ENCODE peak calls at places on chromosomes 1 and 21, in nine cellular contexts. R is adrenal gland; G is activated B cell treated with CpG ODN at 0.5 μM for 24 hours; K is CD8-positive, alpha-beta T cell; Q is A549; V is fibroblast of lung; Z is colonic mucosa; C is stomach; F is cardiac fibroblast. Y is an unnamed sample.

GRCh38 chr1:14339288-14339687 is 259.2 kb upstream of the KAZN start:
- DNase-seq in R (no peak), G (no peak), K (no peak), Q (no peak), V (no peak), Z (no peak), C (no peak), F (no peak), Y (no peak)

GRCh38 chr1:41708332-41708731 is 210.4 kb downstream of the HIVEP3 start:
- DNase-seq in R (no peak), G (peak), K (no peak), Q (no peak), V (no peak), Z (no peak), C (no peak), F (no peak), Y (no peak)

GRCh38 chr1:107183011-107183410 is 42.2 kb downstream of the NTNG1 start:
- DNase-seq in R (no peak), G (no peak), K (no peak), Q (no peak), V (no peak), Z (no peak), C (no peak), F (no peak), Y (no peak)

GRCh38 chr1:228807904-228808487 is 72.7 kb downstream of the RHOU start:
- DNase-seq in R (no peak), G (no peak), K (no peak), Q (no peak), V (no peak), Z (no peak), C (no peak), F (no peak), Y (no peak)

GRCh38 chr21:26148071-26148470 is 22.5 kb downstream of the APP start:
- DNase-seq in R (peak), G (no peak), K (no peak), Q (peak), V (no peak), Z (no peak), C (no peak), F (peak), Y (no peak)

GRCh38 chr1:189616893-189617292 is 860.8 kb downstream of the BRINP3 start:
- DNase-seq in R (peak), G (no peak), K (no peak), Q (peak), V (peak), Z (no peak), C (no peak), F (peak), Y (no peak)

GRCh38 chr1:232627645-232628334 is 2.1 kb downstream of the SIPA1L2 start:
- DNase-seq in R (no peak), G (no peak), K (no peak), Q (peak), V (peak), Z (peak), C (no peak), F (peak), Y (no peak)

GRCh38 chr1:107991371-107992066 is 26.5 kb upstream of the VAV3 start:
- DNase-seq in R (no peak), G (no peak), K (no peak), Q (no peak), V (peak), Z (no peak), C (no peak), F (peak), Y (no peak)

GRCh38 chr1:168287237-168287664 is 6.6 kb downstream of the TBX19 start:
- DNase-seq in R (no peak), G (no peak), K (no peak), Q (no peak), V (peak), Z (no peak), C (no peak), F (peak), Y (no peak)

GRCh38 chr1:17168480-17168878 is 36.4 kb upstream of the PADI1 start:
- DNase-seq in R (no peak), G (no peak), K (no peak), Q (no peak), V (peak), Z (no peak), C (no peak), F (peak), Y (no peak)

GRCh38 chr1:201754353-201754752 is 74.6 kb upstream of the IPO9 start:
- DNase-seq in R (no peak), G (no peak), K (no peak), Q (no peak), V (no peak), Z (no peak), C (no peak), F (peak), Y (no peak)

GRCh38 chr1:227786673-227787512 is 28.6 kb upstream of the PRSS38 start:
- DNase-seq in R (no peak), G (no peak), K (no peak), Q (no peak), V (no peak), Z (peak), C (peak), F (no peak), Y (peak)

GRCh38 chr1:198462365-198463025 is 78.0 kb downstream of the ATP6V1G3 start:
- DNase-seq in R (no peak), G (no peak), K (no peak), Q (no peak), V (peak), Z (no peak), C (no peak), F (peak), Y (no peak)

GRCh38 chr1:97348599-97349265 is 572.1 kb downstream of the DPYD start:
- DNase-seq in R (no peak), G (no peak), K (no peak), Q (no peak), V (no peak), Z (no peak), C (no peak), F (peak), Y (no peak)

GRCh38 chr1:230820568-230820967 is 47.8 kb downstream of the C1orf198 start:
- DNase-seq in R (no peak), G (no peak), K (no peak), Q (no peak), V (no peak), Z (no peak), C (no peak), F (no peak), Y (peak)

GRCh38 chr1:66302184-66302742 is 231.7 kb upstream of the SGIP1 start:
- DNase-seq in R (no peak), G (no peak), K (no peak), Q (no peak), V (no peak), Z (no peak), C (no peak), F (no peak), Y (no peak)

DNA sequence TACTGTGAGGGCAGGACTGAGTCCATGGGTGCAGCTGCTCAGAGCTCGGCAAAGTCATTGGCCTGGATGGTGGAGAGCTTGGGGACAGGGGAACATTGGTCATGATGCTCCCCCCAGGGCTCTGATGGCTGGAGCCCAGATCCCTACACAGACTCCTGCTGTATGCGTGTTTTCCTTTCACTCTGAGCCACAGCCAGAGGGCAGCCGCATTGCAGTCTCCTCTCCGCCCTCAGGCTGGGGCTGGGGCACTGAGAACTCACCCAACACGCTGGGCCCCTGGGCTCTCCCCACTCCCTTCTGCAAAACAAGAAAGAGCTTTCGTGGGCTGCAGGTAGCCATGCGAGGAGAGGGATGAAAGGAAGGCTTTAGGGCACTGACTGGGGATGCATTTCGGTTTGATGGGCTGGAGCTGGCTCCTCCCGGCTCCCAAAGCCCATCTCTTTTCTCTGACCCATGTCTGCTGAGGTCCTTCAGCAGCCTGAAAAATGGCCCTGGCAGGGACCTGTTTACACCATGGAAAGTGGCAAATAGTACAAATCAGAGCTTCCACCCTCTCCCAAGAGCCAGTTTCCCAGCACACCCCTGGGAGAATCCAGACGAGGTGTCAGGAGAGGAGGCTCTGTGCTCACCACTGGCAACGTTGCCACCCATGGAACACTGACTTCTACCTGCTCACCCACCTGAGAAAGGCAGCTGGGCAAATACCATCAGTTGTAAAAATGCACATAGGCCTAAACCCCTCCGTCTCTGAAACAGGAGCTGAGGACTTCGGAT is 43.9 kb downstream of the CAPN2 start:
- DNase-seq in R (no peak), G (no peak), K (no peak), Q (no peak), V (no peak), Z (no peak), C (no peak), F (no peak), Y (no peak)
- TF ChIP-seq CTCF in R (no peak), G (no peak), K (no peak), Q (no peak), V (no peak), Z (no peak), C (no peak), F (no peak), Y (no peak)

GRCh38 chr1:225670356-225670755 is 17.4 kb upstream of the ENAH start:
- DNase-seq in R (no peak), G (no peak), K (no peak), Q (no peak), V (no peak), Z (no peak), C (no peak), F (no peak), Y (no peak)

GRCh38 chr1:225660544-225660946 is 7.6 kb upstream of the ENAH start:
- DNase-seq in R (no peak), G (no peak), K (no peak), Q (no peak), V (no peak), Z (no peak), C (no peak), F (no peak), Y (no peak)

GRCh38 chr1:225662155-225662554 is 9.2 kb upstream of the ENAH start:
- DNase-seq in R (no peak), G (no peak), K (no peak), Q (no peak), V (no peak), Z (no peak), C (no peak), F (no peak), Y (no peak)

GRCh38 chr1:225668222-225668621 is 15.3 kb upstream of the ENAH start:
- DNase-seq in R (no peak), G (no peak), K (no peak), Q (no peak), V (no peak), Z (no peak), C (no peak), F (no peak), Y (no peak)

GRCh38 chr1:225664762-225665161 is 11.8 kb upstream of the ENAH start:
- DNase-seq in R (no peak), G (no peak), K (no peak), Q (no peak), V (no peak), Z (no peak), C (no peak), F (no peak), Y (no peak)
- TF ChIP-seq CTCF in R (no peak), G (no peak), K (no peak), Q (no peak), V (no peak), Z (no peak), C (no peak), F (no peak), Y (no peak)

GRCh38 chr1:152050886-152051764 is 14.3 kb upstream of the S100A11 start:
- DNase-seq in R (no peak), G (no peak), K (no peak), Q (no peak), V (no peak), Z (no peak), C (no peak), F (peak), Y (no peak)
- TF ChIP-seq CTCF in R (no peak), G (no peak), K (no peak), Q (no peak), V (no peak), Z (no peak), C (no peak), F (no peak), Y (no peak)

DNA sequence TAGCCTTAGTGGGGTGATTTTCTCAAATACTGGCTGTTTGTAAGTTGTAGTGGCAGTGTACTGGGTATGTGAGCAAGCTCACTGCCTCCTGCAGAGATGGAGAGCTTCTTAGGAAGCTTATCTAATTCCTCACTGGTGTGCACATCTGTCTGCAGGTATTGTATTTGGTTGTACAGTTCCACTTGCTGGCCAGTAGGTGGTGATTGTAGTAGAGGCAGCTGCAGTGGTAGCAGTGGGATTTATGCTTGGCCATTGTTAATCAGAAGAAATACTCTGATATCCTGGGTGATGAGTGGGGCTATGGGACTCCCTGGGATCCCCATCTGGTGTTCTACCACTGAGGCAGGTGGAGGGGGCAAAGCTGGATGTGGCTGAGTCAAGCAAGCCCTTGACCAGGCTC is 276.1 kb upstream of the SPAG17 start:
- DNase-seq in R (no peak), G (no peak), K (no peak), Q (no peak), V (no peak), Z (no peak), C (no peak), F (no peak), Y (no peak)
- TF ChIP-seq CTCF in R (no peak), G (no peak), K (no peak), Q (no peak), V (no peak), Z (no peak), C (no peak), F (peak), Y (peak)

GRCh38 chr1:183019860-183020259 is 3.4 kb upstream of the LAMC1 start:
- DNase-seq in R (no peak), G (no peak), K (no peak), Q (no peak), V (peak), Z (no peak), C (peak), F (peak), Y (no peak)
- TF ChIP-seq CTCF in R (no peak), G (no peak), K (no peak), Q (peak), V (peak), Z (no peak), C (no peak), F (peak), Y (no peak)

DNA sequence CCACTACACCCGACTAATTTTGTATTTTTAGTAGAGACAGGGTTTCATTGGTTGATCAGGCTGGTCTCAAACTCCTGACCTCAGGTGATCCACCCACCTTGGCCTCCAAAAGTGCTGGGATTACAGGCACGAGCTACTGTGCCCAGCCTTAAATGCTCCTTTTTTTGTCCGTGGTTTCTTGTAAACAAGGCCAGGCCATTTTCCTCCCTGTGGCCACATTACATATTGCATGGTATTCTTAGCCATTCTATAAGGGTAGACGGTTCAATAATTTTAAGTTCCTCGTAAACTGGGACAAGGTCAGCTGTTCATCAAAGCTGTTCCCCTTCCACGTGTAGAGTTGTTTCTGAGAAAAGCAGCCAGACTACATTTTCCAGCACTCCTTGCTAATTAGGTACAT is 10.3 kb upstream of the LUZP1 start:
- DNase-seq in R (no peak), G (no peak), K (no peak), Q (no peak), V (peak), Z (no peak), C (no peak), F (peak), Y (no peak)
- TF ChIP-seq CTCF in R (peak), G (no peak), K (no peak), Q (no peak), V (peak), Z (peak), C (no peak), F (peak), Y (peak)